ENCODE peak calls at places on chromosomes 5 and 9, in four cellular contexts. K, W, O and L are unnamed samples.

GRCh38 chr9:117926031-117926655 is 221.9 kb downstream of the TLR4 start:
- DNase-seq in K (no peak), W (no peak), O (no peak), L (no peak)

GRCh38 chr9:98584059-98584458 is 124.7 kb downstream of the GABBR2 start:
- DNase-seq in K (no peak), W (no peak), O (no peak), L (peak)

GRCh38 chr5:179906795-179907569 is 715 bp downstream of the TBC1D9B start:
- DNase-seq in K (no peak), W (peak), O (peak), L (peak)

GRCh38 chr9:33619666-33620404 is 95.8 kb downstream of the ANKRD18B start:
- DNase-seq in K (peak), W (no peak), O (peak), L (peak)

GRCh38 chr5:122500245-122501086 is 188.4 kb downstream of the SNCAIP start:
- DNase-seq in K (peak), W (peak), O (peak), L (peak)

GRCh38 chr5:72018158-72018803 is 89.0 kb upstream of the MAP1B start:
- DNase-seq in K (peak), W (peak), O (peak), L (peak)

GRCh38 chr5:163458778-163459405 is 1.0 kb downstream of the NUDCD2 start:
- DNase-seq in K (no peak), W (no peak), O (no peak), L (peak)

GRCh38 chr5:158373623-158374375 is 514.9 kb upstream of the CLINT1 start:
- DNase-seq in K (no peak), W (no peak), O (no peak), L (no peak)

GRCh38 chr5:14745753-14746152 is 81.2 kb downstream of the OTULIN start:
- DNase-seq in K (no peak), W (no peak), O (no peak), L (no peak)

GRCh38 chr5:91840412-91840811 is 457.3 kb upstream of the ARRDC3 start:
- DNase-seq in K (no peak), W (no peak), O (no peak), L (no peak)

GRCh38 chr5:10600629-10601245 is 36.9 kb downstream of the ANKRD33B start:
- DNase-seq in K (no peak), W (no peak), O (no peak), L (no peak)

GRCh38 chr5:80569961-80570786 is at the start of gene ANKRD34B:
- DNase-seq in K (no peak), W (peak), O (peak), L (peak)

GRCh38 chr5:55364537-55365055 is 56.8 kb downstream of the MTREX start:
- DNase-seq in K (no peak), W (no peak), O (no peak), L (no peak)

GRCh38 chr5:9831823-9832222 is 201.7 kb upstream of the TAS2R1 start:
- DNase-seq in K (no peak), W (no peak), O (no peak), L (no peak)

GRCh38 chr5:66987126-66987525 is 209.5 kb downstream of the CD180 start:
- DNase-seq in K (no peak), W (no peak), O (no peak), L (no peak)

DNA sequence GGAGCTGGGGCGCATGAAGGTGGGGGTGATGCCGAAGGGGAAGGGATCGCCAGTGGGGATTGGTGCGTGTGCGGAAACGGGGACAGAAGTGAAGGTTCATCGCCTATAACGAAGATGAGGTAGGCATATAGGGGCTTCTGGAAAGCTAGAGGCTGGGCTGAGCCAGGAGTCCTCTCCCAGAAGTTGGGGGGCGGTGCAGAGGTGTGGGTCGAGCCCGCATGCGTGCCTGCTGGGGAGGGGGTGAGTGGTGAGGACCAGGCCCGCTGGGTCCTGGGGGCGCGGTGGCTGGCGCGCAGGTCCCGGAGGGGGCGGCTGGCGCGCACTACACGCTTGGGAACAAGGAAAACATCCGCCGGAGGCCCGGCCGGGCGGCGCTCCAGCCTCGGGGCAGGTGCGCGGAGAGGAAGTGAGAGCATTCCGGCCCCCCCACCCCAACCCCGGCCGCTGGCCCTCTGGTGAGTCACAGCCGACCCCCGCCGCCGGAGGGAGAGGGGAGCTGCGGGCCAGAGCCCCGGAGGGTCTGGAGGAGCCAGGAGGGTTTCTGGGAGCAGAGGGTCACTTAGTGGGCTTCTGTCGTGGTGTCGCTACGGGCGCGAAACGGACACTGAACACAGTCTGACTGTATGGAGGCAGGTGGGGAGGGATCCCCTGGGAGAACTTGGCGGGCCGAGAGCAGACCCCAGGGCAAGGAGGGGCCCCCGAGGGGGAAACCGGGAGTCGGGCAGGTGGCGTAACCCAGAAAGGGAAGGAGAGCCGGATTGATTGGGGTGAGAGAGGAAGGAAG is 2.9 kb upstream of the MSMP start:
- DNase-seq in K (peak), W (peak), O (peak), L (peak)
- TF ChIP-seq JUN in K (peak), W (no peak), O (no peak), L (no peak)

DNA sequence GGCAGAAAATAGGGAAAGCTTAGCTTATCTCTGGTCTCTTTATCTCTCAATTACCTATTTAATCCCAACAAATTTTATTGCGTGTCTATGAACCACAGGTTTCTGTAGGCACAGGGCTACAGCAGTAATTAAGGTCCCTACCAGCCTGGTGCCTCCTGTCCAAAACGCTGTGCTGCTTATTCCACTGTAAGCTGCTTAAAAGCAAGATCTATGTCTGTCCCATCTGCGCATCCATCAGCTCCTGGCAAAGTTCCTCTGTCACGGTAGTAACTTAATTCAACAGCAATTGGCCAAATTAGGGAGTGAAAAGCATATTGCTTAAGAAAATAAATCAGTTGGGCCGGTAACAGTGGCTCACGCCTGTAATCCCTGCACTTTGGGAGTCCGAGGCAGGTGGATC is 235.8 kb upstream of the VLDLR start:
- DNase-seq in K (no peak), W (no peak), O (no peak), L (no peak)
- H2AFZ ChIP-seq in K (no peak), W (peak), O (no peak), L (no peak)

GRCh38 chr9:12846035-12846434 is 71.2 kb downstream of the LURAP1L start:
- DNase-seq in K (no peak), W (no peak), O (no peak), L (no peak)
- TF ChIP-seq JUN in K (no peak), W (no peak), O (no peak), L (no peak)

DNA sequence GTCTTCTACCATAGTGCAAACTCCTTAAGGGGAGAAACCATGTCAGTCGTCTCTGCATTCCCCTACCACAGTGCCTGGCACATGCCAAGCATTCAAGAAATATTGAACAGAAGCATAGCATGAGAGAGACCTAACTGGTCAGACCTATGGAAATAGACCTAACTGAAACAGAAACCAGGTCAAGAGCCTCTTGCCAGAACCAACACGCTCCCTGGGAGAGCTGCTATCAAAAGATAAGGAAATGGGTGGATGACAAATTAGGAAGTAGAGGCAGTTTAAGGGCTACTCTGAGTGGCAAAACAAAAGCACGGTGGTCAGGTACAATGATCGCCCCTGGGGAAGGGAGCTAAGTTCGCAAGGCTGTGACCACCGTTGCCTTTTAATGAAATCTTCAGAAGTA is 66.0 kb upstream of the SMIM15 start:
- DNase-seq in K (no peak), W (no peak), O (no peak), L (peak)
- H2AFZ ChIP-seq in K (no peak), W (no peak), O (peak), L (peak)